ENCODE peak calls at places on chromosome 17, in nine cellular contexts. One of them, this sample, is unnamed.

GRCh38 chr17:8740486-8740885 is 4.2 kb downstream of the CCDC42 start:
- DNase-seq in CD4-positive, alpha-beta memory T cell: peak; percentile 45
- DNase-seq in A549: no peak
- DNase-seq in psoas muscle: no peak
- DNase-seq in heart right ventricle: no peak
- DNase-seq in thoracic aorta: no peak
- DNase-seq in NT2/D1: no peak
- DNase-seq in CD8-positive, alpha-beta T cell: peak; percentile 66
- DNase-seq in fibroblast of lung: no peak
- DNase-seq in this sample: no peak

GRCh38 chr17:3838206-3838605 is 7.8 kb downstream of the NCBP3 start:
- DNase-seq in CD4-positive, alpha-beta memory T cell: no peak
- DNase-seq in A549: no peak
- DNase-seq in psoas muscle: no peak
- DNase-seq in heart right ventricle: no peak
- DNase-seq in thoracic aorta: no peak
- DNase-seq in NT2/D1: no peak
- DNase-seq in CD8-positive, alpha-beta T cell: no peak
- DNase-seq in fibroblast of lung: no peak
- DNase-seq in this sample: no peak

GRCh38 chr17:67578058-67578457 is 139.7 kb upstream of the NOL11 start:
- DNase-seq in CD4-positive, alpha-beta memory T cell: no peak
- DNase-seq in A549: no peak
- DNase-seq in psoas muscle: no peak
- DNase-seq in heart right ventricle: no peak
- DNase-seq in thoracic aorta: no peak
- DNase-seq in NT2/D1: no peak
- DNase-seq in CD8-positive, alpha-beta T cell: no peak
- DNase-seq in fibroblast of lung: no peak
- DNase-seq in this sample: no peak

GRCh38 chr17:50905460-50905803 is 39.3 kb upstream of the TOB1 start:
- DNase-seq in CD4-positive, alpha-beta memory T cell: no peak
- DNase-seq in A549: no peak
- DNase-seq in psoas muscle: no peak
- DNase-seq in heart right ventricle: no peak
- DNase-seq in thoracic aorta: no peak
- DNase-seq in NT2/D1: no peak
- DNase-seq in CD8-positive, alpha-beta T cell: no peak
- DNase-seq in fibroblast of lung: no peak
- DNase-seq in this sample: no peak

GRCh38 chr17:5870231-5870953 is 199.8 kb upstream of the WSCD1 start:
- DNase-seq in CD4-positive, alpha-beta memory T cell: no peak
- DNase-seq in A549: no peak
- DNase-seq in psoas muscle: no peak
- DNase-seq in heart right ventricle: no peak
- DNase-seq in thoracic aorta: no peak
- DNase-seq in NT2/D1: no peak
- DNase-seq in CD8-positive, alpha-beta T cell: no peak
- DNase-seq in fibroblast of lung: no peak
- DNase-seq in this sample: no peak

GRCh38 chr17:79036609-79037008 is 12.6 kb downstream of the C1QTNF1 start:
- DNase-seq in CD4-positive, alpha-beta memory T cell: no peak
- DNase-seq in A549: peak; percentile 75
- DNase-seq in psoas muscle: no peak
- DNase-seq in heart right ventricle: no peak
- DNase-seq in thoracic aorta: no peak
- DNase-seq in NT2/D1: no peak
- DNase-seq in CD8-positive, alpha-beta T cell: no peak
- DNase-seq in fibroblast of lung: peak; percentile 87
- DNase-seq in this sample: peak; percentile 93

GRCh38 chr17:54968954-54969400 is 412 bp downstream of the STXBP4 start:
- DNase-seq in CD4-positive, alpha-beta memory T cell: no peak
- DNase-seq in A549: no peak
- DNase-seq in psoas muscle: peak; percentile 56
- DNase-seq in heart right ventricle: no peak
- DNase-seq in thoracic aorta: no peak
- DNase-seq in NT2/D1: no peak
- DNase-seq in CD8-positive, alpha-beta T cell: no peak
- DNase-seq in fibroblast of lung: peak; percentile 49
- DNase-seq in this sample: peak; percentile 66

GRCh38 chr17:6426356-6427101 is 8.4 kb downstream of the AIPL1 start:
- DNase-seq in CD4-positive, alpha-beta memory T cell: no peak
- DNase-seq in A549: no peak
- DNase-seq in psoas muscle: no peak
- DNase-seq in heart right ventricle: no peak
- DNase-seq in thoracic aorta: no peak
- DNase-seq in NT2/D1: no peak
- DNase-seq in CD8-positive, alpha-beta T cell: no peak
- DNase-seq in fibroblast of lung: no peak
- DNase-seq in this sample: no peak

GRCh38 chr17:4968916-4969550 is 1.4 kb upstream of the SPAG7 start:
- DNase-seq in CD4-positive, alpha-beta memory T cell: no peak
- DNase-seq in A549: peak; percentile 49
- DNase-seq in psoas muscle: peak; percentile 63
- DNase-seq in heart right ventricle: no peak
- DNase-seq in thoracic aorta: no peak
- DNase-seq in NT2/D1: no peak
- DNase-seq in CD8-positive, alpha-beta T cell: no peak
- DNase-seq in fibroblast of lung: peak; percentile 97
- DNase-seq in this sample: peak; percentile 93

GRCh38 chr17:43171761-43172487 is 910 bp downstream of the NBR1 start:
- DNase-seq in CD4-positive, alpha-beta memory T cell: no peak
- DNase-seq in A549: peak; percentile 84
- DNase-seq in psoas muscle: no peak
- DNase-seq in heart right ventricle: no peak
- DNase-seq in thoracic aorta: no peak
- DNase-seq in NT2/D1: no peak
- DNase-seq in CD8-positive, alpha-beta T cell: no peak
- DNase-seq in fibroblast of lung: peak; percentile 96
- DNase-seq in this sample: peak; percentile 94

GRCh38 chr17:68290268-68290954 is 516 bp downstream of the SLC16A6 start:
- DNase-seq in CD4-positive, alpha-beta memory T cell: peak; percentile 80
- DNase-seq in A549: no peak
- DNase-seq in psoas muscle: peak; percentile 68
- DNase-seq in heart right ventricle: peak; percentile 34
- DNase-seq in thoracic aorta: no peak
- DNase-seq in NT2/D1: no peak
- DNase-seq in CD8-positive, alpha-beta T cell: peak; percentile 66
- DNase-seq in fibroblast of lung: no peak
- DNase-seq in this sample: peak; percentile 25

GRCh38 chr17:28953444-28954118 is 2.3 kb upstream of the PHF12 start:
- DNase-seq in CD4-positive, alpha-beta memory T cell: peak; percentile 43
- DNase-seq in A549: peak; percentile 68
- DNase-seq in psoas muscle: no peak
- DNase-seq in heart right ventricle: no peak
- DNase-seq in thoracic aorta: no peak
- DNase-seq in NT2/D1: no peak
- DNase-seq in CD8-positive, alpha-beta T cell: peak; percentile 55
- DNase-seq in fibroblast of lung: peak; percentile 43
- DNase-seq in this sample: peak; percentile 53

GRCh38 chr17:14464741-14465140 is 163.9 kb downstream of the HS3ST3B1 start:
- DNase-seq in CD4-positive, alpha-beta memory T cell: no peak
- DNase-seq in A549: no peak
- DNase-seq in psoas muscle: no peak
- DNase-seq in heart right ventricle: no peak
- DNase-seq in thoracic aorta: no peak
- DNase-seq in NT2/D1: no peak
- DNase-seq in CD8-positive, alpha-beta T cell: no peak
- DNase-seq in fibroblast of lung: peak; percentile 36
- DNase-seq in this sample: peak; percentile 72

GRCh38 chr17:4448197-4448980 is 14.6 kb downstream of the SPNS3 start:
- DNase-seq in CD4-positive, alpha-beta memory T cell: no peak
- DNase-seq in A549: no peak
- DNase-seq in psoas muscle: no peak
- DNase-seq in heart right ventricle: no peak
- DNase-seq in thoracic aorta: no peak
- DNase-seq in NT2/D1: no peak
- DNase-seq in CD8-positive, alpha-beta T cell: no peak
- DNase-seq in fibroblast of lung: no peak
- DNase-seq in this sample: peak; percentile 73

GRCh38 chr17:41145261-41145660 is 4.4 kb downstream of the KRTAP4-5 start:
- DNase-seq in CD4-positive, alpha-beta memory T cell: no peak
- DNase-seq in A549: no peak
- DNase-seq in psoas muscle: no peak
- DNase-seq in heart right ventricle: no peak
- DNase-seq in thoracic aorta: no peak
- DNase-seq in NT2/D1: no peak
- DNase-seq in CD8-positive, alpha-beta T cell: no peak
- DNase-seq in fibroblast of lung: no peak
- DNase-seq in this sample: no peak

GRCh38 chr17:79613195-79613517 is 2.3 kb upstream of the RBFOX3 start:
- DNase-seq in CD4-positive, alpha-beta memory T cell: no peak
- DNase-seq in A549: no peak
- DNase-seq in psoas muscle: no peak
- DNase-seq in heart right ventricle: no peak
- DNase-seq in thoracic aorta: no peak
- DNase-seq in NT2/D1: no peak
- DNase-seq in CD8-positive, alpha-beta T cell: no peak
- DNase-seq in fibroblast of lung: no peak
- DNase-seq in this sample: no peak

GRCh38 chr17:78434455-78435329 is 56.2 kb downstream of the PGS1 start:
- DNase-seq in CD4-positive, alpha-beta memory T cell: no peak
- DNase-seq in A549: no peak
- DNase-seq in psoas muscle: no peak
- DNase-seq in heart right ventricle: no peak
- DNase-seq in thoracic aorta: no peak
- DNase-seq in NT2/D1: no peak
- DNase-seq in CD8-positive, alpha-beta T cell: no peak
- DNase-seq in fibroblast of lung: no peak
- DNase-seq in this sample: no peak

GRCh38 chr17:13337171-13337570 is 264.6 kb downstream of the HS3ST3A1 start:
- DNase-seq in CD4-positive, alpha-beta memory T cell: no peak
- DNase-seq in A549: no peak
- DNase-seq in psoas muscle: no peak
- DNase-seq in heart right ventricle: no peak
- DNase-seq in thoracic aorta: no peak
- DNase-seq in NT2/D1: no peak
- DNase-seq in CD8-positive, alpha-beta T cell: no peak
- DNase-seq in fibroblast of lung: peak; percentile 77
- DNase-seq in this sample: peak; percentile 16

GRCh38 chr17:2189231-2189630 is 114.4 kb downstream of the SMG6 start:
- DNase-seq in CD4-positive, alpha-beta memory T cell: no peak
- DNase-seq in A549: no peak
- DNase-seq in psoas muscle: no peak
- DNase-seq in heart right ventricle: no peak
- DNase-seq in thoracic aorta: no peak
- DNase-seq in NT2/D1: no peak
- DNase-seq in CD8-positive, alpha-beta T cell: no peak
- DNase-seq in fibroblast of lung: peak; percentile 53
- DNase-seq in this sample: peak; percentile 89

GRCh38 chr17:36948717-36949460 is at the start of gene AATF:
- DNase-seq in CD4-positive, alpha-beta memory T cell: peak; percentile 96
- DNase-seq in A549: peak; percentile 98
- DNase-seq in psoas muscle: peak; percentile 98
- DNase-seq in heart right ventricle: peak; percentile 97
- DNase-seq in thoracic aorta: peak; percentile 84
- DNase-seq in NT2/D1: peak; percentile 86
- DNase-seq in CD8-positive, alpha-beta T cell: peak; percentile 96
- DNase-seq in fibroblast of lung: peak; percentile 94
- DNase-seq in this sample: peak; percentile 98

GRCh38 chr17:77425791-77426641 is 285.2 kb downstream of the SEC14L1 start:
- DNase-seq in CD4-positive, alpha-beta memory T cell: no peak
- DNase-seq in A549: peak; percentile 92
- DNase-seq in psoas muscle: no peak
- DNase-seq in heart right ventricle: no peak
- DNase-seq in thoracic aorta: no peak
- DNase-seq in NT2/D1: no peak
- DNase-seq in CD8-positive, alpha-beta T cell: peak; percentile 62
- DNase-seq in fibroblast of lung: peak; percentile 87
- DNase-seq in this sample: peak; percentile 83
- H3K4me1 ChIP-seq in CD4-positive, alpha-beta memory T cell: peaks cover 98% of the 10 kb centered on the region
- H3K4me1 ChIP-seq in A549: peaks cover 100% of the 10 kb centered on the region
- H3K4me1 ChIP-seq in psoas muscle: peaks cover 97% of the 10 kb centered on the region
- H3K4me1 ChIP-seq in heart right ventricle: peaks cover 100% of the 10 kb centered on the region
- H3K4me1 ChIP-seq in thoracic aorta: peaks cover 97% of the 10 kb centered on the region
- H3K4me1 ChIP-seq in NT2/D1: peaks cover 70% of the 10 kb centered on the region
- H3K4me1 ChIP-seq in CD8-positive, alpha-beta T cell: peaks cover 77% of the 10 kb centered on the region
- H3K4me1 ChIP-seq in fibroblast of lung: peaks cover 80% of the 10 kb centered on the region
- H3K4me1 ChIP-seq in this sample: peaks cover 82% of the 10 kb centered on the region

DNA sequence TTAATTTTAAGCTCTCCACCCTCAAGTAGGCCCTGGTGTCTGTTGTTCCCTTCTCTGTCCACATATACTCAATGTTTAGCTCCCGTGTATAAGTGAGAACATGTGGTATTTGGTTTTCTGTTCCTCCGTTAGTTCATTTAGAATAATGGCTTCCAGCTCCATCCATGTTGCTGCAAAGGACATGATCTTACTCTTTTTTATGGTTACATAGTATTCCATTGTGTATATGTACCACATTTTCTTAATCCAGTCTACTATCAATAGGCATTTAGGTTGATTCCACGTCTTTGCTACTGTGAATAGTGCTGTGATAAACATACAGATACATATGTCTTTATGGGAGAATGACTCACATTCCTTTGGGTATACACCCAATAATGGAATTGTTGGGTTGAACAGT is 111.4 kb upstream of the NACA2 start:
- DNase-seq in CD4-positive, alpha-beta memory T cell: no peak
- DNase-seq in A549: no peak
- DNase-seq in psoas muscle: no peak
- DNase-seq in heart right ventricle: no peak
- DNase-seq in thoracic aorta: no peak
- DNase-seq in NT2/D1: no peak
- DNase-seq in CD8-positive, alpha-beta T cell: no peak
- DNase-seq in fibroblast of lung: no peak
- DNase-seq in this sample: no peak
- H3K9me3 ChIP-seq in CD4-positive, alpha-beta memory T cell: peaks cover 22% of the 10 kb centered on the region
- H3K9me3 ChIP-seq in A549: peaks cover 41% of the 10 kb centered on the region
- H3K9me3 ChIP-seq in psoas muscle: peaks cover 41% of the 10 kb centered on the region
- H3K9me3 ChIP-seq in heart right ventricle: peaks cover 8% of the 10 kb centered on the region
- H3K9me3 ChIP-seq in thoracic aorta: peaks cover 26% of the 10 kb centered on the region
- H3K9me3 ChIP-seq in NT2/D1: peaks cover 47% of the 10 kb centered on the region
- H3K9me3 ChIP-seq in CD8-positive, alpha-beta T cell: peaks cover 24% of the 10 kb centered on the region
- H3K9me3 ChIP-seq in fibroblast of lung: no peaks in the 10 kb centered on the region
- H3K9me3 ChIP-seq in this sample: peaks cover 8% of the 10 kb centered on the region

DNA sequence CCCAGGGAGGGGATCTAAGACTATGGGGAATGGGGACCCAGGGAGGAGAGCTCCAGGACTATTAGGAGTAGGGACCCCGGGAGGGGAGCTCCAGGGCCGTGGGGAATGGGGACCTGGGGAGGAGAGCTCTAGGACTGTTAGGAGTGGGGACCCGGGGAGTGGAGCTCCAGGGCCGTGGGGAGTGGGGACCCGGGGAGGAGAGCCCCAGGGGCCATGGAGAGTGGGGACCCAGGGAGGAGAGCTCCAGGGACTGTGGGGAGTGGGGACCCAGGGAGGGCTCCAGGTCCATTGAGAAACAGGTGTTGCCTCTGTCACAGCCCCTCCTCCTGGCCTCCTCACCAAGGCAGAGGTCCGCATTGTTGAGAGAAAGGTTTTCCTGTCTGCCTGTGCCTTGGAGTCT is 16.0 kb downstream of the MPRIP start:
- DNase-seq in CD4-positive, alpha-beta memory T cell: no peak
- DNase-seq in A549: no peak
- DNase-seq in psoas muscle: no peak
- DNase-seq in heart right ventricle: no peak
- DNase-seq in thoracic aorta: no peak
- DNase-seq in NT2/D1: no peak
- DNase-seq in CD8-positive, alpha-beta T cell: no peak
- DNase-seq in fibroblast of lung: no peak
- DNase-seq in this sample: no peak
- H3K4me1 ChIP-seq in CD4-positive, alpha-beta memory T cell: peaks cover 27% of the 10 kb centered on the region
- H3K4me1 ChIP-seq in A549: peaks cover 99% of the 10 kb centered on the region
- H3K4me1 ChIP-seq in psoas muscle: peaks cover 99% of the 10 kb centered on the region
- H3K4me1 ChIP-seq in heart right ventricle: peaks cover 99% of the 10 kb centered on the region
- H3K4me1 ChIP-seq in thoracic aorta: peaks cover 84% of the 10 kb centered on the region
- H3K4me1 ChIP-seq in NT2/D1: peaks cover 4% of the 10 kb centered on the region
- H3K4me1 ChIP-seq in CD8-positive, alpha-beta T cell: peaks cover 6% of the 10 kb centered on the region
- H3K4me1 ChIP-seq in fibroblast of lung: peaks cover 18% of the 10 kb centered on the region
- H3K4me1 ChIP-seq in this sample: peaks cover 39% of the 10 kb centered on the region

GRCh38 chr17:52930581-52930980 is 772.1 kb upstream of the CA10 start:
- DNase-seq in CD4-positive, alpha-beta memory T cell: no peak
- DNase-seq in A549: no peak
- DNase-seq in psoas muscle: no peak
- DNase-seq in heart right ventricle: no peak
- DNase-seq in thoracic aorta: no peak
- DNase-seq in NT2/D1: no peak
- DNase-seq in CD8-positive, alpha-beta T cell: no peak
- DNase-seq in fibroblast of lung: no peak
- DNase-seq in this sample: no peak
- H3K9me3 ChIP-seq in CD4-positive, alpha-beta memory T cell: no peaks in the 10 kb centered on the region
- H3K9me3 ChIP-seq in A549: no peaks in the 10 kb centered on the region
- H3K9me3 ChIP-seq in psoas muscle: no peaks in the 10 kb centered on the region
- H3K9me3 ChIP-seq in heart right ventricle: no peaks in the 10 kb centered on the region
- H3K9me3 ChIP-seq in thoracic aorta: no peaks in the 10 kb centered on the region
- H3K9me3 ChIP-seq in NT2/D1: no peaks in the 10 kb centered on the region
- H3K9me3 ChIP-seq in CD8-positive, alpha-beta T cell: no peaks in the 10 kb centered on the region
- H3K9me3 ChIP-seq in fibroblast of lung: no peaks in the 10 kb centered on the region
- H3K9me3 ChIP-seq in this sample: no peaks in the 10 kb centered on the region

This sample was measured in GM23248.